ENCODE peak calls at places on chromosomes 6 and 20, in ten cellular contexts. X, J, T, R, P, Z, K, G, E and I are unnamed samples.

GRCh38 chr20:32152421-32153155 is 43.1 kb downstream of the TM9SF4 start:
- DNase-seq in X (no peak), J (no peak), T (no peak), R (peak), P (no peak), Z (no peak), K (no peak), G (no peak), E (no peak), I (no peak)

GRCh38 chr20:62952373-62953166 is at the start of gene SLC17A9:
- DNase-seq in X (peak), J (peak), T (peak), R (peak), P (peak), Z (no peak), K (peak), G (peak), E (peak), I (peak)

GRCh38 chr20:41293269-41294037 is 24.1 kb downstream of the ZHX3 start:
- DNase-seq in X (no peak), J (peak), T (no peak), R (no peak), P (peak), Z (no peak), K (no peak), G (peak), E (no peak), I (no peak)

GRCh38 chr20:25038103-25038410 is 19.9 kb downstream of the ACSS1 start:
- DNase-seq in X (no peak), J (no peak), T (no peak), R (no peak), P (no peak), Z (no peak), K (no peak), G (no peak), E (no peak), I (no peak)

GRCh38 chr6:46130665-46131064 is 876 bp downstream of the ENPP4 start:
- DNase-seq in X (no peak), J (no peak), T (no peak), R (peak), P (no peak), Z (no peak), K (no peak), G (no peak), E (no peak), I (peak)

GRCh38 chr6:55694148-55694547 is 115.2 kb upstream of the HMGCLL1 start:
- DNase-seq in X (no peak), J (no peak), T (peak), R (no peak), P (peak), Z (peak), K (no peak), G (no peak), E (no peak), I (no peak)

GRCh38 chr6:143449731-143450452 is 603 bp downstream of the ADAT2 start:
- DNase-seq in X (no peak), J (no peak), T (no peak), R (peak), P (peak), Z (peak), K (peak), G (no peak), E (no peak), I (peak)

GRCh38 chr6:53347921-53348435 is 772 bp downstream of the ELOVL5 start:
- DNase-seq in X (peak), J (peak), T (peak), R (peak), P (peak), Z (peak), K (peak), G (peak), E (no peak), I (peak)

GRCh38 chr20:556984-557383 is 13.4 kb upstream of the CSNK2A1 start:
- DNase-seq in X (no peak), J (no peak), T (no peak), R (no peak), P (no peak), Z (no peak), K (no peak), G (no peak), E (no peak), I (no peak)

GRCh38 chr6:14038636-14039035 is 78.9 kb upstream of the CD83 start:
- DNase-seq in X (no peak), J (no peak), T (no peak), R (no peak), P (peak), Z (no peak), K (no peak), G (no peak), E (no peak), I (no peak)

GRCh38 chr6:89048985-89049384 is 31.6 kb upstream of the PNRC1 start:
- DNase-seq in X (no peak), J (no peak), T (no peak), R (no peak), P (peak), Z (peak), K (no peak), G (no peak), E (no peak), I (no peak)

GRCh38 chr20:53763707-53764415 is 170.2 kb upstream of the ZNF217 start:
- DNase-seq in X (no peak), J (no peak), T (no peak), R (peak), P (peak), Z (peak), K (peak), G (no peak), E (no peak), I (no peak)

GRCh38 chr20:20299904-20300303 is 68.0 kb upstream of the INSM1 start:
- DNase-seq in X (no peak), J (no peak), T (no peak), R (no peak), P (no peak), Z (no peak), K (no peak), G (no peak), E (no peak), I (no peak)

GRCh38 chr6:28542440-28543293 is 17.0 kb downstream of the GPX5 start:
- DNase-seq in X (peak), J (peak), T (no peak), R (peak), P (peak), Z (peak), K (peak), G (no peak), E (peak), I (peak)

GRCh38 chr6:53544500-53545308 is at the start of gene GCLC:
- DNase-seq in X (peak), J (peak), T (peak), R (peak), P (peak), Z (peak), K (peak), G (peak), E (peak), I (peak)

GRCh38 chr20:50595433-50595895 is 85.3 kb downstream of the PTPN1 start:
- DNase-seq in X (no peak), J (no peak), T (no peak), R (no peak), P (no peak), Z (no peak), K (no peak), G (no peak), E (no peak), I (no peak)

GRCh38 chr6:99092009-99092408 is 144.3 kb upstream of the FBXL4 start:
- DNase-seq in X (no peak), J (no peak), T (no peak), R (no peak), P (no peak), Z (no peak), K (no peak), G (no peak), E (no peak), I (no peak)

GRCh38 chr6:83309344-83309743 is 116.2 kb downstream of the RWDD2A start:
- DNase-seq in X (no peak), J (no peak), T (no peak), R (no peak), P (peak), Z (no peak), K (no peak), G (no peak), E (no peak), I (no peak)

GRCh38 chr20:4853004-4853403 is 131.3 kb downstream of the PRND start:
- DNase-seq in X (no peak), J (no peak), T (no peak), R (no peak), P (no peak), Z (no peak), K (no peak), G (no peak), E (no peak), I (no peak)

GRCh38 chr6:37704066-37704465 is 6.4 kb upstream of the MDGA1 start:
- DNase-seq in X (no peak), J (no peak), T (no peak), R (no peak), P (no peak), Z (no peak), K (no peak), G (no peak), E (no peak), I (no peak)

GRCh38 chr6:136181191-136181833 is 68.8 kb downstream of the MTFR2 start:
- DNase-seq in X (no peak), J (no peak), T (no peak), R (no peak), P (no peak), Z (no peak), K (no peak), G (no peak), E (no peak), I (no peak)

GRCh38 chr6:163229050-163229449 is 185.5 kb upstream of the QKI start:
- DNase-seq in X (no peak), J (no peak), T (no peak), R (no peak), P (no peak), Z (no peak), K (no peak), G (no peak), E (no peak), I (no peak)

GRCh38 chr6:159716247-159717086 is 10.8 kb upstream of the WTAP start:
- DNase-seq in X (peak), J (peak), T (no peak), R (no peak), P (peak), Z (peak), K (peak), G (no peak), E (no peak), I (no peak)

GRCh38 chr20:16518068-16518783 is 55.0 kb downstream of the KIF16B start:
- DNase-seq in X (no peak), J (no peak), T (no peak), R (peak), P (peak), Z (peak), K (peak), G (no peak), E (peak), I (peak)

GRCh38 chr6:163711615-163712568 is 297.4 kb downstream of the QKI start:
- DNase-seq in X (peak), J (no peak), T (peak), R (no peak), P (no peak), Z (no peak), K (peak), G (peak), E (no peak), I (peak)

GRCh38 chr20:5652626-5653573 is 97.3 kb upstream of the SHLD1 start:
- DNase-seq in X (no peak), J (no peak), T (no peak), R (no peak), P (peak), Z (peak), K (no peak), G (no peak), E (no peak), I (no peak)

GRCh38 chr6:110214338-110214737 is 34.1 kb downstream of the CDC40 start:
- DNase-seq in X (no peak), J (no peak), T (no peak), R (peak), P (no peak), Z (no peak), K (no peak), G (no peak), E (no peak), I (no peak)

GRCh38 chr6:169965239-169965638 is 213.8 kb downstream of the ERMARD start:
- DNase-seq in X (no peak), J (no peak), T (no peak), R (no peak), P (no peak), Z (no peak), K (peak), G (no peak), E (no peak), I (no peak)

DNA sequence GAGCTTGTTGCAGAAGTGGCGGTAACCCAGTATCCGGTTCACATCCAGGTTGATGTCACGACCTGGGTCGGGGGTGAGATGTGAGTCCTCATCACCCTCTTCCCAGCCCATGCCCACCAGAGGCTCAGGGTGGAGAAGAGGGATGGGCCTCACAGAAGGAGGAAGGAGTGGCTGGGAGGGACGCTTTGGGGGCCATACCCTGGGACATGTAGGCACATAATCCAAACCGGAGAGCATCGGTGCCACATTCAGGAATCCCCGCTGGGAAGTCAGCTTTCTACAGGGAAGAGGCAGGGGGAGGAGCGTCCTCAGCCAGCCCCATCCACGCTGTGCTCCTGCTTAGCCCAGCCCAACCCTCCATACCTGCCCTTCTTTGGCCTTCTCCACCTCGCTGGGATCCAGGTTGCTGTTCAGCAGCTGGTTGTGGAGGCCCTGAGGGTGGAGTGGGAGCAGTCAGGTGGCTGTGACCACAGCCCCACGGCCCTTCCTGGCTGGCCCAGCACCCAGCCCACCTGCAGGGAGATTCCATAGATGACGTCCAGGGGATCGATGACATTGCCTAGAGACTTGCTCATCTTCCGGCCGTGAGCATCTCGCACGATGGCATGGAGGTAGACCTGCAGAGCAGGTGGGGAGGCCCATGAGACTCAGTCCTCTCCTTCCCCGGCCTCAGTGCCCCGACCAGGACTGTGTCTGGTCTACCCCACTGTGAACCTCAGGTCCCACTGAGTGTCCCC is 3.5 kb upstream of the VWA7 start:
- DNase-seq in X (no peak), J (no peak), T (no peak), R (no peak), P (no peak), Z (no peak), K (no peak), G (no peak), E (no peak), I (no peak)
- TF ChIP-seq POLR2A in X (no peak), J (no peak), T (no peak), R (no peak), P (no peak), Z (no peak), K (no peak), G (no peak), E (no peak), I (no peak)

GRCh38 chr6:139375239-139376053 is 998 bp upstream of the CITED2 start:
- DNase-seq in X (peak), J (peak), T (peak), R (peak), P (peak), Z (peak), K (peak), G (peak), E (peak), I (peak)
- TF ChIP-seq POLR2A in X (peak), J (peak), T (no peak), R (no peak), P (peak), Z (no peak), K (peak), G (peak), E (peak), I (peak)

DNA sequence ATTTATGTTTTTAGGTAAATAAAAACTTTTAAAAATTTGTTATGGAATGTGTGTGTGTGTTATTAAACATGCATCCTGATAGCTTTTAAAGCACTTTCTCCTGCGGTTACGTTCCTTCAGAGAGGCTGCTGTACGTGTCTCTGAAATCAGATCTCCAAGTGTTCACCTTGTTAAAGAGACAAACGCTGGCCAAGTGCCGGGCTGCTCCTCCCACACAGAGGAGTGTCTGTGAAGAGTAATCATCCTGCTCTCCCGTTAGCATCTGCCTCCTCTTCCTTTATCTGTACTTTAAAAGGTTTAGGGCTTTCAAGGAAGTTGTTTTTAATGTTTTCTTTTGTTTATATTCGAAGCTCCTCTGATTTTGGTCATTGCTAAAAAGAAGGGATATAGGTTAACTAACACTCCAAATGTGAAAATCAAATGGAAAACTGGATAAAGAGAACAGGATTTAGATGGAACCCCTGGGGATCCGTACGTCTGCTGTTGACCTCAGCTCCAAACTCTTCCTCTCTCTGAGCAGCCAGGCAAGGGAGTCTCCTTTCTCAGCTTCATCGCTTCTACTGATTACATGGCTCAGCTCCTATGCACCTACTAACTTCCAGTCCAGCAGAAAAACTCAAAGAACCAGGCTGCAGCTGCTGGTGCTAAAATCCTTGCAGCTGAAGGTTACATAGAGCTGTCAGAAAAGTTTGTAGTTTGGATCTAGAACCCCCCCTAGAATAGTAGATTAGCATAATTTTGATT is 20.0 kb downstream of the IRF4 start:
- DNase-seq in X (no peak), J (no peak), T (no peak), R (no peak), P (no peak), Z (no peak), K (no peak), G (no peak), E (no peak), I (no peak)
- TF ChIP-seq POLR2A in X (no peak), J (no peak), T (no peak), R (no peak), P (no peak), Z (no peak), K (no peak), G (no peak), E (no peak), I (no peak)

DNA sequence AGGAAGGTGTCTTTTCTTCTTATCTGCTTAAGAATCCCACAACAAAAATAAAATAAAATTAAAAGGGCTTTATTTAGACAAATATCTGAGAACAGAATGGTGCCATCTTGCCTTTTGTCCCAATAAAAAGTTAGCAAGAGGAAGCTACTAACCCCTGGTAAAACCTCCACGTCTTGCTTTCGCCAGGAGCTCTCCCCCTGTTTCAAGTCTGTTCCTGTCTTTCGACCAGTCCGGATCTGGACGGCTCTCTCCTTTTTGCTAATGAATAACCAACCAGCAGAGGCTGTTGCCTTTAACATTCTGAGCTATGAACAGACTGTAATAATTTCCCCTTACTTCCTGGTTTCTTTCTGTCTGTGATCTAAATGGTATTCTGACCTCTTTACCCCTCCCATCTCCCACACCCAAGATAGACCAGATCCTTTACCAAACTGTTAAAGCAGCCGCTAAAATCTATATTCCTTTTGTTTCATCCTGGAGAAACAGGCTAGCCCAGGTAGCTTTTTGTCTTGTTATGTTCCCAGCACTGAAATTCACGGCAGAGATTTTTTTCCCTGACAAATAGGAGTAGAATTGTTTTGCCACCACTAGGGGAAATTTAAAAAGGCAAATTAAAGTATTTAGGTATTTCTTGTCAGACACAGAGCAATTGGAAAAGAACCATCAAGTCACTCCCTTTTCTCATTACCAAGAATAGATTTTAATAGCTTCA is at the start of gene FRK:
- DNase-seq in X (no peak), J (peak), T (peak), R (peak), P (peak), Z (peak), K (peak), G (no peak), E (peak), I (no peak)
- TF ChIP-seq POLR2A in X (no peak), J (no peak), T (no peak), R (no peak), P (no peak), Z (peak), K (peak), G (no peak), E (no peak), I (no peak)

DNA sequence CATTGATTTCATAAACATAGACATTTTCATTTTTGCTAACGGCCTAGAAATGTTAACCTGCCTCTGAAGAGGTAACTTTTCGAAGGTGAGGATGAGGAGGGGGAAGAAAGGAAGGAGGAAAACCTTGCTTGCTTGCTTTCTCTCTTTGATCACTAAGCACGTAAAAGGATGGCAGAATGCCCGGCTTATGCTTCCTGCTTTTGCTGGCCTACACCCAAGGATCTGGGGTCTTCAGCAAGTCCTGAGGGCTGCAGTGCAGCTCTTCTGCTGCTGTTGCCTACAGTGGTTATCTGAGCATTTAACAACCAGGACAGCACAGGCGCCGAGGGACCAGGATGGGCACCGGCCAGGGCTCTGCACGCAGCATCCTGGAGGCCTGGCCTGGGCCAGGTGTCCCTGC is 150.8 kb upstream of the TAB2 start:
- DNase-seq in X (no peak), J (no peak), T (no peak), R (peak), P (no peak), Z (no peak), K (no peak), G (no peak), E (no peak), I (no peak)
- TF ChIP-seq POLR2A in X (no peak), J (no peak), T (no peak), R (no peak), P (no peak), Z (no peak), K (no peak), G (no peak), E (no peak), I (no peak)

GRCh38 chr6:57172136-57173055 is at the start of gene BAG2:
- DNase-seq in X (peak), J (peak), T (peak), R (peak), P (peak), Z (peak), K (peak), G (peak), E (peak), I (peak)
- TF ChIP-seq POLR2A in X (peak), J (peak), T (no peak), R (peak), P (peak), Z (peak), K (peak), G (peak), E (peak), I (peak)